ENCODE peak calls at places on chromosomes 13 and 19, in seven cellular contexts. One of them, this sample, is unnamed.
A peak's percentile ranks its signal among the peaks of the same experiment; 100 is the strongest.

GRCh38 chr19:42424345-42424707 is 2.9 kb downstream of the LIPE start:
- DNase-seq in posterior vena cava: no peak
- DNase-seq in ureter: no peak
- DNase-seq in left ventricle myocardium superior: no peak
- DNase-seq in RPMI7951: no peak
- DNase-seq in right cardiac atrium: no peak
- DNase-seq in activated T-helper 9 cell treated with anti-CD3 and anti-CD28 coated beads, Interleukin-2, amount 50 U/mL, for 16 hours: no peak
- DNase-seq in this sample: no peak

GRCh38 chr13:112455476-112456059 is 79.4 kb downstream of the SPACA7 start:
- DNase-seq in RPMI7951: no peak
- DNase-seq in ureter: no peak
- DNase-seq in left ventricle myocardium superior: no peak
- DNase-seq in posterior vena cava: peak; percentile 72
- DNase-seq in right cardiac atrium: no peak
- DNase-seq in activated T-helper 9 cell treated with anti-CD3 and anti-CD28 coated beads, Interleukin-2, amount 50 U/mL, for 16 hours: no peak
- DNase-seq in this sample: no peak

GRCh38 chr19:45677351-45678230 is 9.6 kb downstream of the GIPR start:
- DNase-seq in activated T-helper 9 cell treated with anti-CD3 and anti-CD28 coated beads, Interleukin-2, amount 50 U/mL, for 16 hours: peak; percentile 69
- DNase-seq in left ventricle myocardium superior: peak; percentile 70
- DNase-seq in posterior vena cava: peak; percentile 82
- DNase-seq in RPMI7951: no peak
- DNase-seq in ureter: peak; percentile 89
- DNase-seq in right cardiac atrium: peak; percentile 82
- DNase-seq in this sample: peak; percentile 95

GRCh38 chr13:51534075-51534817 is 50.0 kb upstream of the WDFY2 start:
- DNase-seq in RPMI7951: peak; percentile 40
- DNase-seq in right cardiac atrium: peak; percentile 35
- DNase-seq in left ventricle myocardium superior: peak; percentile 58
- DNase-seq in ureter: no peak
- DNase-seq in activated T-helper 9 cell treated with anti-CD3 and anti-CD28 coated beads, Interleukin-2, amount 50 U/mL, for 16 hours: no peak
- DNase-seq in posterior vena cava: no peak
- DNase-seq in this sample: no peak

GRCh38 chr13:43196171-43196611 is 172.8 kb downstream of the DNAJC15 start:
- DNase-seq in posterior vena cava: no peak
- DNase-seq in ureter: no peak
- DNase-seq in activated T-helper 9 cell treated with anti-CD3 and anti-CD28 coated beads, Interleukin-2, amount 50 U/mL, for 16 hours: no peak
- DNase-seq in RPMI7951: peak; percentile 52
- DNase-seq in left ventricle myocardium superior: peak; percentile 56
- DNase-seq in right cardiac atrium: peak; percentile 49
- DNase-seq in this sample: no peak

GRCh38 chr13:32650705-32651311 is 64.6 kb downstream of the PDS5B start:
- DNase-seq in left ventricle myocardium superior: no peak
- DNase-seq in right cardiac atrium: peak; percentile 33
- DNase-seq in ureter: no peak
- DNase-seq in RPMI7951: peak; percentile 66
- DNase-seq in posterior vena cava: no peak
- DNase-seq in activated T-helper 9 cell treated with anti-CD3 and anti-CD28 coated beads, Interleukin-2, amount 50 U/mL, for 16 hours: peak; percentile 23
- DNase-seq in this sample: peak; percentile 65

GRCh38 chr19:31139871-31140505 is 209.2 kb downstream of the TSHZ3 start:
- DNase-seq in right cardiac atrium: no peak
- DNase-seq in left ventricle myocardium superior: no peak
- DNase-seq in activated T-helper 9 cell treated with anti-CD3 and anti-CD28 coated beads, Interleukin-2, amount 50 U/mL, for 16 hours: no peak
- DNase-seq in ureter: no peak
- DNase-seq in RPMI7951: peak; percentile 83
- DNase-seq in posterior vena cava: no peak
- DNase-seq in this sample: peak; percentile 86

GRCh38 chr19:13155472-13156284 is 5.5 kb downstream of the IER2 start:
- DNase-seq in RPMI7951: peak; percentile 73
- DNase-seq in activated T-helper 9 cell treated with anti-CD3 and anti-CD28 coated beads, Interleukin-2, amount 50 U/mL, for 16 hours: peak; percentile 64
- DNase-seq in posterior vena cava: peak; percentile 95
- DNase-seq in ureter: peak; percentile 79
- DNase-seq in left ventricle myocardium superior: peak; percentile 85
- DNase-seq in right cardiac atrium: peak; percentile 88
- DNase-seq in this sample: peak; percentile 84

GRCh38 chr19:43906774-43907173 is 28.3 kb downstream of the ZNF45 start:
- DNase-seq in ureter: no peak
- DNase-seq in activated T-helper 9 cell treated with anti-CD3 and anti-CD28 coated beads, Interleukin-2, amount 50 U/mL, for 16 hours: no peak
- DNase-seq in posterior vena cava: no peak
- DNase-seq in left ventricle myocardium superior: no peak
- DNase-seq in right cardiac atrium: no peak
- DNase-seq in RPMI7951: no peak
- DNase-seq in this sample: no peak

GRCh38 chr13:77860621-77861020 is 58.0 kb downstream of the EDNRB start:
- DNase-seq in ureter: no peak
- DNase-seq in RPMI7951: peak; percentile 32
- DNase-seq in activated T-helper 9 cell treated with anti-CD3 and anti-CD28 coated beads, Interleukin-2, amount 50 U/mL, for 16 hours: no peak
- DNase-seq in posterior vena cava: no peak
- DNase-seq in left ventricle myocardium superior: no peak
- DNase-seq in right cardiac atrium: no peak
- DNase-seq in this sample: peak; percentile 1

GRCh38 chr19:44598880-44599279 is 14.5 kb upstream of the IGSF23 start:
- DNase-seq in activated T-helper 9 cell treated with anti-CD3 and anti-CD28 coated beads, Interleukin-2, amount 50 U/mL, for 16 hours: no peak
- DNase-seq in ureter: no peak
- DNase-seq in posterior vena cava: no peak
- DNase-seq in right cardiac atrium: no peak
- DNase-seq in RPMI7951: no peak
- DNase-seq in left ventricle myocardium superior: no peak
- DNase-seq in this sample: no peak

GRCh38 chr13:23899555-23899954 is 2.3 kb upstream of the C1QTNF9B start:
- DNase-seq in right cardiac atrium: no peak
- DNase-seq in left ventricle myocardium superior: no peak
- DNase-seq in activated T-helper 9 cell treated with anti-CD3 and anti-CD28 coated beads, Interleukin-2, amount 50 U/mL, for 16 hours: no peak
- DNase-seq in RPMI7951: peak; percentile 38
- DNase-seq in posterior vena cava: no peak
- DNase-seq in ureter: no peak
- DNase-seq in this sample: peak; percentile 52

GRCh38 chr13:98307392-98307743 is 130.3 kb upstream of the RNF113B start:
- DNase-seq in RPMI7951: no peak
- DNase-seq in activated T-helper 9 cell treated with anti-CD3 and anti-CD28 coated beads, Interleukin-2, amount 50 U/mL, for 16 hours: no peak
- DNase-seq in right cardiac atrium: no peak
- DNase-seq in posterior vena cava: no peak
- DNase-seq in ureter: no peak
- DNase-seq in left ventricle myocardium superior: no peak
- DNase-seq in this sample: no peak

GRCh38 chr19:50358483-50359431 is 6.7 kb downstream of the NAPSA start:
- DNase-seq in activated T-helper 9 cell treated with anti-CD3 and anti-CD28 coated beads, Interleukin-2, amount 50 U/mL, for 16 hours: peak; percentile 63
- DNase-seq in posterior vena cava: peak; percentile 93
- DNase-seq in RPMI7951: peak; percentile 50
- DNase-seq in right cardiac atrium: peak; percentile 83
- DNase-seq in ureter: no peak
- DNase-seq in left ventricle myocardium superior: peak; percentile 86
- DNase-seq in this sample: peak; percentile 14

GRCh38 chr13:63605962-63606361 is 2190.3 kb upstream of the PCDH20 start:
- DNase-seq in RPMI7951: no peak
- DNase-seq in posterior vena cava: no peak
- DNase-seq in right cardiac atrium: no peak
- DNase-seq in activated T-helper 9 cell treated with anti-CD3 and anti-CD28 coated beads, Interleukin-2, amount 50 U/mL, for 16 hours: no peak
- DNase-seq in ureter: no peak
- DNase-seq in left ventricle myocardium superior: no peak
- DNase-seq in this sample: peak; percentile 14

GRCh38 chr19:7355151-7355845 is 6.6 kb downstream of the ARHGEF18 start:
- DNase-seq in RPMI7951: peak; percentile 40
- DNase-seq in posterior vena cava: peak; percentile 83
- DNase-seq in left ventricle myocardium superior: no peak
- DNase-seq in right cardiac atrium: peak; percentile 27
- DNase-seq in ureter: no peak
- DNase-seq in activated T-helper 9 cell treated with anti-CD3 and anti-CD28 coated beads, Interleukin-2, amount 50 U/mL, for 16 hours: no peak
- DNase-seq in this sample: peak; percentile 46

GRCh38 chr19:36423925-36424324 is 5.5 kb upstream of the ZFP82 start:
- DNase-seq in activated T-helper 9 cell treated with anti-CD3 and anti-CD28 coated beads, Interleukin-2, amount 50 U/mL, for 16 hours: no peak
- DNase-seq in left ventricle myocardium superior: no peak
- DNase-seq in ureter: no peak
- DNase-seq in right cardiac atrium: no peak
- DNase-seq in posterior vena cava: no peak
- DNase-seq in RPMI7951: no peak
- DNase-seq in this sample: no peak

GRCh38 chr19:4851551-4852290 is 15.7 kb downstream of the PLIN3 start:
- DNase-seq in posterior vena cava: peak; percentile 88
- DNase-seq in left ventricle myocardium superior: peak; percentile 88
- DNase-seq in activated T-helper 9 cell treated with anti-CD3 and anti-CD28 coated beads, Interleukin-2, amount 50 U/mL, for 16 hours: peak; percentile 70
- DNase-seq in RPMI7951: peak; percentile 49
- DNase-seq in ureter: peak; percentile 73
- DNase-seq in right cardiac atrium: peak; percentile 72
- DNase-seq in this sample: peak; percentile 53

GRCh38 chr19:48656840-48657474 is 11.0 kb upstream of the CA11 start:
- DNase-seq in ureter: no peak
- DNase-seq in posterior vena cava: no peak
- DNase-seq in RPMI7951: peak; percentile 79
- DNase-seq in activated T-helper 9 cell treated with anti-CD3 and anti-CD28 coated beads, Interleukin-2, amount 50 U/mL, for 16 hours: no peak
- DNase-seq in left ventricle myocardium superior: no peak
- DNase-seq in right cardiac atrium: no peak
- DNase-seq in this sample: peak; percentile 93

GRCh38 chr13:94656766-94657165 is 55.1 kb downstream of the GPR180 start:
- DNase-seq in right cardiac atrium: no peak
- DNase-seq in posterior vena cava: no peak
- DNase-seq in RPMI7951: peak; percentile 71
- DNase-seq in left ventricle myocardium superior: no peak
- DNase-seq in activated T-helper 9 cell treated with anti-CD3 and anti-CD28 coated beads, Interleukin-2, amount 50 U/mL, for 16 hours: no peak
- DNase-seq in ureter: no peak
- DNase-seq in this sample: peak; percentile 91

GRCh38 chr13:51070005-51070649 is 40.9 kb downstream of the C13orf42 start:
- DNase-seq in RPMI7951: peak; percentile 66
- DNase-seq in posterior vena cava: peak; percentile 96
- DNase-seq in right cardiac atrium: peak; percentile 80
- DNase-seq in activated T-helper 9 cell treated with anti-CD3 and anti-CD28 coated beads, Interleukin-2, amount 50 U/mL, for 16 hours: peak; percentile 65
- DNase-seq in ureter: peak; percentile 83
- DNase-seq in left ventricle myocardium superior: peak; percentile 89
- DNase-seq in this sample: peak; percentile 65

GRCh38 chr19:2049741-2050348 is 1.2 kb downstream of the MKNK2 start:
- DNase-seq in right cardiac atrium: peak; percentile 76
- DNase-seq in posterior vena cava: peak; percentile 92
- DNase-seq in RPMI7951: peak; percentile 74
- DNase-seq in left ventricle myocardium superior: peak; percentile 88
- DNase-seq in activated T-helper 9 cell treated with anti-CD3 and anti-CD28 coated beads, Interleukin-2, amount 50 U/mL, for 16 hours: no peak
- DNase-seq in ureter: peak; percentile 88
- DNase-seq in this sample: peak; percentile 75

GRCh38 chr19:4373601-4374441 is 26.5 kb downstream of the SH3GL1 start:
- DNase-seq in RPMI7951: peak; percentile 94
- DNase-seq in posterior vena cava: peak; percentile 86
- DNase-seq in left ventricle myocardium superior: peak; percentile 76
- DNase-seq in activated T-helper 9 cell treated with anti-CD3 and anti-CD28 coated beads, Interleukin-2, amount 50 U/mL, for 16 hours: no peak
- DNase-seq in right cardiac atrium: peak; percentile 74
- DNase-seq in ureter: peak; percentile 46
- DNase-seq in this sample: no peak

GRCh38 chr13:102800145-102801041 is 1.5 kb downstream of the BIVM start:
- DNase-seq in right cardiac atrium: peak; percentile 85
- DNase-seq in left ventricle myocardium superior: peak; percentile 93
- DNase-seq in ureter: peak; percentile 83
- DNase-seq in RPMI7951: peak; percentile 69
- DNase-seq in posterior vena cava: peak; percentile 94
- DNase-seq in activated T-helper 9 cell treated with anti-CD3 and anti-CD28 coated beads, Interleukin-2, amount 50 U/mL, for 16 hours: peak; percentile 75
- DNase-seq in this sample: peak; percentile 81

GRCh38 chr19:8307400-8307964 is 676 bp downstream of the CD320 start:
- DNase-seq in right cardiac atrium: no peak
- DNase-seq in left ventricle myocardium superior: no peak
- DNase-seq in ureter: peak; percentile 42
- DNase-seq in posterior vena cava: peak; percentile 74
- DNase-seq in activated T-helper 9 cell treated with anti-CD3 and anti-CD28 coated beads, Interleukin-2, amount 50 U/mL, for 16 hours: no peak
- DNase-seq in RPMI7951: no peak
- DNase-seq in this sample: no peak

GRCh38 chr13:85816413-85816812 is 17.2 kb upstream of the SLITRK6 start:
- DNase-seq in posterior vena cava: no peak
- DNase-seq in activated T-helper 9 cell treated with anti-CD3 and anti-CD28 coated beads, Interleukin-2, amount 50 U/mL, for 16 hours: no peak
- DNase-seq in right cardiac atrium: no peak
- DNase-seq in left ventricle myocardium superior: no peak
- DNase-seq in RPMI7951: no peak
- DNase-seq in ureter: no peak
- DNase-seq in this sample: no peak

GRCh38 chr13:110630566-110631119 is 15.3 kb downstream of the NAXD start:
- DNase-seq in left ventricle myocardium superior: no peak
- DNase-seq in right cardiac atrium: no peak
- DNase-seq in RPMI7951: no peak
- DNase-seq in posterior vena cava: peak; percentile 58
- DNase-seq in activated T-helper 9 cell treated with anti-CD3 and anti-CD28 coated beads, Interleukin-2, amount 50 U/mL, for 16 hours: no peak
- DNase-seq in ureter: no peak
- DNase-seq in this sample: no peak

GRCh38 chr19:2804156-2805004 is 15.3 kb upstream of the ZNF554 start:
- DNase-seq in RPMI7951: no peak
- DNase-seq in activated T-helper 9 cell treated with anti-CD3 and anti-CD28 coated beads, Interleukin-2, amount 50 U/mL, for 16 hours: no peak
- DNase-seq in posterior vena cava: no peak
- DNase-seq in ureter: no peak
- DNase-seq in right cardiac atrium: no peak
- DNase-seq in left ventricle myocardium superior: no peak
- DNase-seq in this sample: no peak

GRCh38 chr19:844300-844971 is 3.6 kb downstream of the PRTN3 start:
- DNase-seq in right cardiac atrium: no peak
- DNase-seq in activated T-helper 9 cell treated with anti-CD3 and anti-CD28 coated beads, Interleukin-2, amount 50 U/mL, for 16 hours: no peak
- DNase-seq in left ventricle myocardium superior: no peak
- DNase-seq in ureter: no peak
- DNase-seq in RPMI7951: no peak
- DNase-seq in posterior vena cava: peak; percentile 60
- DNase-seq in this sample: no peak

GRCh38 chr19:46394398-46394797 is 19.0 kb downstream of the CCDC8 start:
- DNase-seq in right cardiac atrium: no peak
- DNase-seq in activated T-helper 9 cell treated with anti-CD3 and anti-CD28 coated beads, Interleukin-2, amount 50 U/mL, for 16 hours: no peak
- DNase-seq in ureter: no peak
- DNase-seq in posterior vena cava: no peak
- DNase-seq in left ventricle myocardium superior: no peak
- DNase-seq in RPMI7951: peak; percentile 23
- DNase-seq in this sample: no peak

GRCh38 chr13:80084086-80084676 is 256.7 kb downstream of the SPRY2 start:
- DNase-seq in right cardiac atrium: no peak
- DNase-seq in left ventricle myocardium superior: no peak
- DNase-seq in RPMI7951: peak; percentile 82
- DNase-seq in ureter: no peak
- DNase-seq in activated T-helper 9 cell treated with anti-CD3 and anti-CD28 coated beads, Interleukin-2, amount 50 U/mL, for 16 hours: no peak
- DNase-seq in posterior vena cava: no peak
- DNase-seq in this sample: peak; percentile 89

GRCh38 chr13:42865703-42866102 is 84.3 kb downstream of the FAM216B start:
- DNase-seq in left ventricle myocardium superior: no peak
- DNase-seq in right cardiac atrium: no peak
- DNase-seq in posterior vena cava: no peak
- DNase-seq in RPMI7951: no peak
- DNase-seq in activated T-helper 9 cell treated with anti-CD3 and anti-CD28 coated beads, Interleukin-2, amount 50 U/mL, for 16 hours: no peak
- DNase-seq in ureter: no peak
- DNase-seq in this sample: no peak